ENCODE peak calls at places on chromosomes 5 and 9, in seven cellular contexts. U, B, K, P, G, D and R are unnamed samples.

GRCh38 chr9:26809795-26810194 is 82.8 kb downstream of the CAAP1 start:
- DNase-seq in G (peak), B (no peak), P (no peak), K (no peak), D (no peak), U (no peak), R (no peak)

GRCh38 chr9:35681341-35682002 is 7.7 kb downstream of the CA9 start:
- DNase-seq in U (no peak), P (no peak), B (no peak), K (no peak), D (no peak), G (no peak), R (no peak)

GRCh38 chr5:139138790-139139189 is 59.4 kb downstream of the SIL1 start:
- DNase-seq in G (peak), P (no peak), D (peak), K (peak), B (peak), U (no peak), R (no peak)

GRCh38 chr5:15452780-15453179 is 47.2 kb upstream of the FBXL7 start:
- DNase-seq in P (no peak), B (no peak), U (no peak), G (no peak), D (no peak), K (no peak), R (no peak)

GRCh38 chr5:55982957-55983381 is 11.8 kb downstream of the IL6ST start:
- DNase-seq in D (no peak), U (no peak), P (no peak), K (no peak), B (no peak), G (peak), R (no peak)

GRCh38 chr5:50856720-50857119 is 190.3 kb downstream of the PARP8 start:
- DNase-seq in P (peak), U (no peak), D (no peak), B (no peak), G (no peak), K (no peak), R (no peak)

GRCh38 chr9:135463140-135463539 is 16.4 kb upstream of the PPP1R26 start:
- DNase-seq in D (no peak), U (no peak), G (peak), K (no peak), B (no peak), P (no peak), R (no peak)

GRCh38 chr5:137737349-137738256 is 1.7 kb upstream of the KLHL3 start:
- DNase-seq in P (no peak), B (no peak), U (no peak), K (no peak), D (peak), G (peak), R (no peak)

GRCh38 chr9:80881946-80882345 is 807.4 kb downstream of the TLE1 start:
- DNase-seq in K (no peak), U (no peak), D (no peak), B (no peak), G (no peak), P (no peak), R (no peak)

GRCh38 chr9:80884180-80884579 is 805.2 kb downstream of the TLE1 start:
- DNase-seq in P (no peak), G (no peak), D (no peak), K (no peak), B (no peak), U (no peak), R (no peak)

GRCh38 chr9:80881350-80881749 is 808.0 kb downstream of the TLE1 start:
- DNase-seq in B (no peak), P (no peak), G (no peak), K (no peak), D (no peak), U (no peak), R (no peak)

DNA sequence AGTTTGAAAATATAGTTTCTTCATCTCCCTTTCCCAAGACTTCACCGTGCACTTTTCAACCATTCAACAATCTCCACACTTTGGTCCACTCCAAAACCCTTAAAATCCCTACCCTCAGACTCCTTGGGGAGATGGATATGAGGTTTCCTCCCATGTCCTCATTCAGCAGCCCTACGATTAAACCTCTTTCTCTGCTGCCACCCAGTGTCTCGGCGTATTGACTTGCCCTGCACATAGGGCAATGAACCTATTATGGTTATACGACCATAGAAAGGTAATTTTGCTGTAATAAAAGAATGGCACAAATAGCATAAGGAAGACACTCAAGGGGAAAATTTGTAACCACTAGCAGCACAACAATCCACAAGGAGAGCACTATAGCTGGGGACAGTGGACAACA is 803.5 kb downstream of the TLE1 start:
- DNase-seq in B (no peak), P (no peak), U (no peak), K (no peak), D (no peak), G (peak), R (no peak)
- TF ChIP-seq CTCF in B (no peak), P (no peak), U (no peak), K (no peak), D (no peak), G (peak), R (peak)

GRCh38 chr9:70106571-70106970 is 62.9 kb downstream of the MAMDC2 start:
- DNase-seq in D (no peak), P (no peak), G (no peak), U (no peak), B (no peak), K (no peak), R (no peak)
- TF ChIP-seq CTCF in D (no peak), P (no peak), G (no peak), U (no peak), B (no peak), K (no peak), R (no peak)

GRCh38 chr5:114305402-114306207 is 56.3 kb upstream of the KCNN2 start:
- DNase-seq in U (no peak), K (no peak), D (peak), G (peak), P (peak), B (no peak), R (no peak)
- TF ChIP-seq CTCF in U (peak), K (peak), D (peak), G (peak), P (peak), B (no peak), R (peak)

GRCh38 chr5:112717506-112718082 is 20.1 kb upstream of the APC start:
- DNase-seq in B (no peak), D (no peak), G (no peak), P (no peak), U (no peak), K (no peak), R (no peak)
- TF ChIP-seq CTCF in B (no peak), D (no peak), G (no peak), P (no peak), U (no peak), K (no peak), R (no peak)

DNA sequence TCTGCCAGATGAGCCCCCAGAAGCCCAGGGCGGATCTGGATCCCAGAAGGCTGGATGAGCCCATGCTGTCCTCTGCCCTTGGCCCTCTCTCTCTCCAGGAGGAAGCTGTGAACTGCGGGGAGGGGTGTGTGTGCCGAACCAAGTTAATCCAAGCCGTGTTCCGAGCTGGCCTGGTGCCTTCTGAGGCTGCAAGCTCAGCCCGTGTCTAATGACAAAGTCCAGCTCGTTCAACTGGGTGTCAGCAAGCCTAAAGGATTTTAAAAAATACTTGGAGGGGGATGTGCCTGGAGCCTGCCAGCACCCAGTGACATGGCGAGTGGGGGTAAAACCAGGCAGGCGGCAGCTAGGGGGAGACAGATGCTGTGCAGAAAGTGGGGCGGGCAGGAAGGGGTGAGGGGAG is 8.0 kb downstream of the STC2 start:
- DNase-seq in G (no peak), K (peak), P (no peak), U (no peak), B (peak), D (no peak), R (no peak)
- TF ChIP-seq CTCF in G (peak), K (no peak), P (no peak), U (no peak), B (no peak), D (no peak), R (peak)

GRCh38 chr5:151295801-151296477 is 7.6 kb downstream of the SLC36A3 start:
- DNase-seq in K (no peak), P (no peak), B (no peak), G (no peak), D (no peak), U (no peak), R (no peak)

GRCh38 chr5:151296974-151297373 is 6.6 kb downstream of the SLC36A3 start:
- DNase-seq in U (no peak), B (no peak), G (no peak), D (no peak), P (no peak), K (no peak), R (no peak)

GRCh38 chr5:151296478-151296830 is 7.1 kb downstream of the SLC36A3 start:
- DNase-seq in U (no peak), G (no peak), P (no peak), B (no peak), D (no peak), K (no peak), R (no peak)

GRCh38 chr5:151298465-151298864 is 5.1 kb downstream of the SLC36A3 start:
- DNase-seq in B (no peak), U (no peak), D (no peak), G (no peak), P (no peak), K (no peak), R (peak)

GRCh38 chr5:151298063-151298462 is 5.5 kb downstream of the SLC36A3 start:
- DNase-seq in G (peak), P (no peak), K (no peak), D (peak), B (peak), U (no peak), R (no peak)
- TF ChIP-seq CTCF in G (peak), P (no peak), K (peak), D (no peak), B (no peak), U (peak), R (peak)